ENCODE peak calls at places on chromosomes 13 and 19, in ten cellular contexts. E is BE2C; C is uterus; W is NCI-H2029; B is nucleus accumbens; H is aorta; J is Daoy; Z is anterior cingulate cortex; V is GM06990; I is stimulated activated CD4-positive, alpha-beta T cell treated with anti-CD3 and anti-CD28 coated beads, Interleukin-1b, Interleukin-23, amount 100 ng/mL, for 1 hour. S is an unnamed sample.

GRCh38 chr19:14517840-14518505 is at the start of gene DNAJB1:
- DNase-seq in B (no peak), V (peak), C (peak), J (peak), W (peak), Z (peak), H (peak), E (peak), I (no peak), S (peak)

GRCh38 chr13:63944896-63945295 is 2529.2 kb upstream of the PCDH20 start:
- DNase-seq in H (no peak), E (peak), C (no peak), B (no peak), W (no peak), J (no peak), Z (no peak), I (no peak), V (no peak), S (no peak)

GRCh38 chr13:91804724-91805123 is 406.3 kb downstream of the GPC5 start:
- DNase-seq in V (no peak), J (no peak), I (no peak), B (no peak), W (no peak), H (no peak), Z (no peak), C (no peak), E (peak), S (no peak)

GRCh38 chr19:10683582-10683981 is 17.7 kb upstream of the QTRT1 start:
- DNase-seq in C (no peak), V (no peak), I (no peak), E (no peak), H (no peak), B (no peak), W (no peak), J (no peak), Z (no peak), S (no peak)

GRCh38 chr13:37202264-37202663 is 96.8 kb upstream of the CSNK1A1L start:
- DNase-seq in W (no peak), E (no peak), V (no peak), H (no peak), I (no peak), Z (no peak), C (no peak), J (no peak), B (no peak), S (no peak)

GRCh38 chr19:7926021-7926726 is at the start of gene CTXN1:
- DNase-seq in J (peak), W (peak), V (peak), Z (peak), E (peak), H (peak), C (peak), B (peak), I (peak), S (peak)

GRCh38 chr13:35474551-35474950 is 1.9 kb downstream of the MAB21L1 start:
- DNase-seq in J (peak), C (no peak), I (no peak), W (no peak), Z (no peak), V (no peak), E (no peak), H (no peak), B (no peak), S (no peak)

GRCh38 chr19:46802152-46802551 is 13.8 kb upstream of the SLC1A5 start:
- DNase-seq in Z (no peak), I (no peak), H (no peak), W (no peak), E (no peak), C (no peak), V (no peak), J (no peak), B (no peak), S (no peak)

GRCh38 chr19:48481846-48482639 is 12.9 kb downstream of the CYTH2 start:
- DNase-seq in C (no peak), J (no peak), E (no peak), I (no peak), B (no peak), W (peak), Z (no peak), V (no peak), H (no peak), S (no peak)

GRCh38 chr19:18379803-18380747 is 5.9 kb upstream of the GDF15 start:
- DNase-seq in H (peak), J (peak), I (no peak), V (no peak), B (no peak), Z (no peak), C (peak), E (no peak), W (peak), S (peak)

GRCh38 chr13:43831088-43831487 is 44.3 kb upstream of the ENOX1 start:
- DNase-seq in H (no peak), I (no peak), W (no peak), E (no peak), V (no peak), C (no peak), B (no peak), J (peak), Z (no peak), S (no peak)

GRCh38 chr19:54473071-54473941 is at the start of gene CDC42EP5:
- DNase-seq in E (no peak), V (no peak), B (no peak), J (peak), W (no peak), H (peak), I (no peak), Z (no peak), C (peak), S (no peak)

GRCh38 chr13:111657013-111657412 is 336.6 kb downstream of the TEX29 start:
- DNase-seq in I (no peak), J (no peak), Z (no peak), H (no peak), B (no peak), E (no peak), C (no peak), V (no peak), W (no peak), S (peak)

GRCh38 chr13:72763411-72763810 is 18.3 kb downstream of the DIS3 start:
- DNase-seq in C (no peak), B (no peak), W (no peak), I (no peak), H (no peak), Z (no peak), J (no peak), E (no peak), V (no peak), S (no peak)

GRCh38 chr13:85597790-85598500 is 201.3 kb downstream of the SLITRK6 start:
- DNase-seq in B (no peak), V (no peak), H (no peak), C (no peak), W (no peak), E (no peak), Z (no peak), I (no peak), J (peak), S (no peak)

GRCh38 chr19:49592486-49593232 is 1.7 kb downstream of the PRR12 start:
- DNase-seq in V (no peak), Z (no peak), H (no peak), W (no peak), E (no peak), I (no peak), J (no peak), C (no peak), B (no peak), S (no peak)

GRCh38 chr13:110266431-110266809 is 40.5 kb downstream of the COL4A1 start:
- DNase-seq in J (no peak), E (no peak), B (no peak), V (no peak), C (no peak), W (no peak), Z (no peak), I (no peak), H (no peak), S (no peak)

GRCh38 chr13:44629465-44630183 is 53.5 kb upstream of the TSC22D1 start:
- DNase-seq in Z (no peak), B (no peak), W (no peak), C (no peak), V (no peak), J (no peak), E (no peak), I (no peak), H (no peak), S (no peak)

GRCh38 chr19:4889034-4889825 is 13.5 kb downstream of the ARRDC5 start:
- DNase-seq in C (no peak), B (no peak), I (no peak), V (no peak), W (no peak), J (peak), Z (no peak), E (no peak), H (no peak), S (no peak)

GRCh38 chr13:99214232-99214631 is 13.6 kb downstream of the UBAC2 start:
- DNase-seq in C (no peak), B (no peak), I (no peak), W (no peak), Z (no peak), E (no peak), J (no peak), H (no peak), V (peak), S (no peak)

GRCh38 chr13:20430296-20430695 is 95.4 kb downstream of the CRYL1 start:
- DNase-seq in I (no peak), V (no peak), C (no peak), B (no peak), H (no peak), W (no peak), E (no peak), J (no peak), Z (no peak), S (no peak)

GRCh38 chr19:11446652-11447301 is 11.3 kb downstream of the PRKCSH start:
- DNase-seq in I (no peak), E (peak), J (peak), C (peak), V (no peak), H (peak), W (no peak), Z (peak), B (peak), S (no peak)

GRCh38 chr13:79973533-79973963 is 367.4 kb downstream of the SPRY2 start:
- DNase-seq in H (no peak), I (no peak), E (peak), V (peak), Z (no peak), C (no peak), W (no peak), B (no peak), J (no peak), S (no peak)

GRCh38 chr13:32883501-32883900 is 132.7 kb upstream of the KL start:
- DNase-seq in B (no peak), V (no peak), I (no peak), Z (no peak), H (no peak), E (no peak), W (no peak), C (no peak), J (no peak), S (peak)

S was measured in DMS79 treated with DMSO at 0.1 percent for 48 hours.